ENCODE peak calls at places on chromosome 7, in five cellular contexts. D, B, C, S and M are unnamed samples.

GRCh38 chr7:150974468-150975391 is 3.4 kb downstream of the KCNH2 start:
- DNase-seq in D (no peak), B (no peak), C (peak; percentile 54), S (no peak), M (no peak)

GRCh38 chr7:134365341-134366054 is 48.8 kb upstream of the SLC35B4 start:
- DNase-seq in D (no peak), B (peak; percentile 40), C (no peak), S (peak; percentile 54), M (no peak)

GRCh38 chr7:138396251-138397070 is 63.6 kb upstream of the TRIM24 start:
- DNase-seq in D (no peak), B (no peak), C (no peak), S (no peak), M (peak; percentile 43)

GRCh38 chr7:150333659-150334058 is 7.8 kb downstream of the RARRES2 start:
- DNase-seq in D (no peak), B (no peak), C (no peak), S (no peak), M (no peak)

GRCh38 chr7:128884561-128885369 is 22.1 kb downstream of the ATP6V1F start:
- DNase-seq in D (no peak), B (no peak), C (no peak), S (no peak), M (no peak)

GRCh38 chr7:75993689-75994387 is 557 bp downstream of the TMEM120A start:
- DNase-seq in D (peak; percentile 83), B (peak; percentile 62), C (no peak), S (peak; percentile 16), M (no peak)

GRCh38 chr7:15720849-15721471 is 34.5 kb upstream of the MEOX2 start:
- DNase-seq in D (peak; percentile 20), B (peak; percentile 83), C (no peak), S (peak; percentile 8), M (no peak)

GRCh38 chr7:142408794-142409193 is 150.9 kb upstream of the PRSS58 start:
- DNase-seq in D (no peak), B (no peak), C (no peak), S (no peak), M (no peak)

GRCh38 chr7:112060625-112061024 is 145.6 kb downstream of the DOCK4 start:
- DNase-seq in D (no peak), B (no peak), C (no peak), S (no peak), M (no peak)

GRCh38 chr7:140564643-140565042 is 76.0 kb downstream of the DENND2A start:
- DNase-seq in D (no peak), B (no peak), C (no peak), S (peak; percentile 59), M (no peak)

GRCh38 chr7:49398236-49398635 is 375.2 kb upstream of the VWC2 start:
- DNase-seq in D (no peak), B (no peak), C (no peak), S (no peak), M (no peak)

GRCh38 chr7:17015575-17015974 is 133.8 kb upstream of the AGR3 start:
- DNase-seq in D (no peak), B (peak; percentile 28), C (no peak), S (no peak), M (no peak)

GRCh38 chr7:39259391-39260003 is 281.8 kb downstream of the POU6F2 start:
- DNase-seq in D (no peak), B (no peak), C (no peak), S (no peak), M (no peak)

GRCh38 chr7:98870071-98870651 is 347 bp upstream of the TMEM130 start:
- DNase-seq in D (peak; percentile 62), B (peak; percentile 46), C (peak; percentile 85), S (no peak), M (peak; percentile 87)

GRCh38 chr7:110388451-110388850 is 702.5 kb upstream of the LRRN3 start:
- DNase-seq in D (no peak), B (no peak), C (no peak), S (no peak), M (no peak)

GRCh38 chr7:33873981-33874750 is 31.2 kb upstream of the BMPER start:
- DNase-seq in D (no peak), B (peak; percentile 53), C (no peak), S (no peak), M (no peak)

GRCh38 chr7:134767567-134768168 is 11.8 kb upstream of the CALD1 start:
- DNase-seq in D (no peak), B (no peak), C (no peak), S (no peak), M (no peak)

GRCh38 chr7:108805808-108806397 is 236.2 kb downstream of the DNAJB9 start:
- DNase-seq in D (no peak), B (peak; percentile 63), C (no peak), S (no peak), M (no peak)
- TF ChIP-seq CTCF in D (peak; percentile 18), B (peak; percentile 70), C (no peak), S (peak; percentile 10), M (no peak)

GRCh38 chr7:51162724-51163329 is 153.8 kb downstream of the COBL start:
- DNase-seq in D (peak; percentile 79), B (peak; percentile 91), C (peak; percentile 18), S (peak; percentile 44), M (peak; percentile 60)
- TF ChIP-seq CTCF in D (peak; percentile 74), B (peak; percentile 90), C (peak; percentile 20), S (peak; percentile 97), M (peak; percentile 74)

DNA sequence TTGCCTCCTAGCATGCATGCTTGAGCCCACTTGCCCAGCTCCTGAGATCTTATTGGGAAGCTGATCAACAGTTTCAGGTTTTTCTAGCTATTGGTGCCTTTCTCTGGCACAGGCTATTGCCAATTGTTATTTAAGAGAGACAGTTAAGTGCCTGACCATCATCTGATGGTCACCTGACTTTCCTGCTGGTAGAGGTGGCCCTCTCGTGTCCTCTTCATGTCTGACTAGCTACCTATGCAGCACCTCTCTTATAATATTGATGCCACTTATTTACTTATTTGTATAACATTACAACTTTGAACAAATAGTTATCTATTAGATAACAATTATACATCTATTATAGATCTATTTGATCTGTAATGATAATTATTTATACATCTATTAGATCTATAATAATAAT is 205.9 kb upstream of the SEMA3D start:
- DNase-seq in D (no peak), B (no peak), C (no peak), S (no peak), M (no peak)
- TF ChIP-seq CTCF in D (no peak), B (no peak), C (no peak), S (no peak), M (no peak)

GRCh38 chr7:144670251-144670650 is 165.6 kb downstream of the TPK1 start:
- DNase-seq in D (no peak), B (peak; percentile 67), C (no peak), S (no peak), M (no peak)

GRCh38 chr7:144672869-144673268 is 163.0 kb downstream of the TPK1 start:
- DNase-seq in D (no peak), B (no peak), C (no peak), S (no peak), M (no peak)

GRCh38 chr7:144671429-144671828 is 164.4 kb downstream of the TPK1 start:
- DNase-seq in D (no peak), B (no peak), C (no peak), S (no peak), M (no peak)

GRCh38 chr7:144668503-144668902 is 167.3 kb downstream of the TPK1 start:
- DNase-seq in D (no peak), B (no peak), C (no peak), S (no peak), M (no peak)
- TF ChIP-seq CTCF in D (no peak), B (no peak), C (no peak), S (no peak), M (no peak)

DNA sequence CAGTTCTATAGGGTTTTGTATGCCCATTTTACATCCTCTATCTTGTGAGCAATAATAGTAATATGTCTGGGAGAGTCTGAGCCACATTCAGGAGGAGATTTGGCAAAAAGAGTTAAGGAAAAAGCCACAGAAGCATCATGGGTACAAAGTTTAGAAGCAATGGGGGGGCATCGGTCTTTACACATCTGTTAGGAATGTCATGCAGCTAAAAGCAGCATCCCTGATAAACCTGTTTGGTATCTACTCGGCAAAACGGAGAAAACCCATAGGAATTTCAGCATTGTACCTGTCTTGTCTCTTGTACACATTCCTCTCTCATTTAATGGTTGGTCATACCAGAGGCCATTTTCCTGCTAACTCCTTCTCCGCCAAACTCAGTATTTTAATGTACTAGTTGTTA is 12.5 kb upstream of the HERPUD2 start:
- DNase-seq in D (no peak), B (peak; percentile 29), C (no peak), S (no peak), M (no peak)
- TF ChIP-seq CTCF in D (no peak), B (no peak), C (no peak), S (no peak), M (no peak)

DNA sequence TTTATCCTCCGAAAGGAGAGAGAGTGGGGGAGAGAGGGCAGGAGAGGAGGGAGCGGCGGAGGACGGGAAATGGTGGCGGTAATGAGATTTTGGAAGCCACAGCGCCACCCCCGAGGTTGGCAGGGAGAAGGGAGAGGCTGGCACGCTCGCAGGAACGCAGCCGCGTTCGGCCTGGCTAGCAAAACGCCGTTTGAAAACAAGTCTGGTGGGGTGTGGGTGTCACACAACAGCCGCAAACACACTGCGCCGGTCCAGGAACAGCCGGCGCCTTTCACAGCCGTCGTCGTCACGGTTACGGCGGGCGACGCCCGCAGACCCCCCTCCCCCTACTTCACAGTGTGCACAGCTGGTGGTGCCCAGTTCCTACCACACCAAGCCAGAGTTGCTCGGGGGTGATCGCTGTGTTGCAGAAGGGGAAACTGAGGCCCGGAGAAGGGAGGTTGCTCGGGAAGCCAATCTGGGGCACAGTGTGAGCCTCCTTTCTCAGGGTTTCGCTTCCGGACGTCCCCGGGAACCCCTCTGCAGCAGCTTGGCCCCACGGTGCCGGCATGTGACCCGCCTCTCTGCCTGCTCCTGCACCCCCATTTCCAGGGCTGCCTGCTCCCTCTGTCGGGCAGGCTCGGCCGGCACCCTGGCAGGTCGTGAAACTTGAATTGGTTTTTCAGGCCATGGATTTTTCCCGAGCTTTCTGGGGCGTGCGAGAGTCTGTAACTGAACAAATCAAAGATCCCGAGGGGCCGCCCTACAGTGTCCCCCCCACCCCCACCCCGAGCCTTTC is 57.8 kb downstream of the UNCX start:
- DNase-seq in D (no peak), B (no peak), C (no peak), S (no peak), M (peak; percentile 62)
- TF ChIP-seq CTCF in D (no peak), B (no peak), C (no peak), S (peak; percentile 27), M (no peak)

GRCh38 chr7:155356323-155357105 is 58.8 kb downstream of the INSIG1 start:
- DNase-seq in D (no peak), B (peak; percentile 44), C (no peak), S (no peak), M (peak; percentile 20)
- TF ChIP-seq CTCF in D (no peak), B (peak; percentile 56), C (no peak), S (peak; percentile 8), M (no peak)